ENCODE peak calls at places on chromosomes 12 and 14, in four cellular contexts. F, Y, V and L are unnamed samples. For H3K4me1, the result is how much of the 10 kb centered on the place peaks cover.

GRCh38 chr14:106556665-106557289 is 1030.4 kb downstream of the TMEM121 start:
- DNase-seq in F (peak), Y (no peak), V (peak), L (peak)

GRCh38 chr12:2804390-2805145 is 7.9 kb upstream of the ITFG2 start:
- DNase-seq in F (no peak), Y (peak), V (no peak), L (peak)

GRCh38 chr12:3947781-3948180 is 74.6 kb upstream of the PARP11 start:
- DNase-seq in F (no peak), Y (no peak), V (no peak), L (no peak)

GRCh38 chr12:30797689-30798088 is 42.9 kb upstream of the CAPRIN2 start:
- DNase-seq in F (no peak), Y (no peak), V (no peak), L (no peak)

GRCh38 chr14:90495357-90496276 is 98.8 kb downstream of the CALM1 start:
- DNase-seq in F (peak), Y (peak), V (peak), L (peak)

GRCh38 chr14:65156568-65157366 is 54.5 kb upstream of the MAX start:
- DNase-seq in F (no peak), Y (no peak), V (no peak), L (peak)

GRCh38 chr14:76848879-76849278 is 22.7 kb downstream of the LRRC74A start:
- DNase-seq in F (no peak), Y (no peak), V (no peak), L (no peak)

GRCh38 chr12:78220811-78221210 is 390.1 kb downstream of the NAV3 start:
- DNase-seq in F (no peak), Y (no peak), V (no peak), L (no peak)

GRCh38 chr12:128259556-128260070 is 7.4 kb upstream of the TMEM132C start:
- DNase-seq in F (no peak), Y (peak), V (no peak), L (peak)

GRCh38 chr14:92448786-92449185 is 64.8 kb upstream of the RIN3 start:
- DNase-seq in F (no peak), Y (no peak), V (no peak), L (no peak)

GRCh38 chr12:4441355-4442330 is 4.0 kb downstream of the FGF6 start:
- DNase-seq in F (no peak), Y (no peak), V (no peak), L (no peak)

GRCh38 chr14:102154121-102154520 is 14.4 kb downstream of the WDR20 start:
- DNase-seq in F (no peak), Y (no peak), V (no peak), L (no peak)

GRCh38 chr12:105980533-105980932 is 158.2 kb downstream of the NUAK1 start:
- DNase-seq in F (no peak), Y (no peak), V (no peak), L (no peak)

GRCh38 chr14:49461529-49462401 is 124.4 kb downstream of the RPS29 start:
- DNase-seq in F (peak), Y (peak), V (no peak), L (peak)

GRCh38 chr12:44571031-44571550 is 305.0 kb downstream of the NELL2 start:
- DNase-seq in F (no peak), Y (no peak), V (no peak), L (no peak)

GRCh38 chr14:93220509-93220908 is 13.5 kb downstream of the UBR7 start:
- DNase-seq in F (no peak), Y (no peak), V (no peak), L (no peak)

GRCh38 chr12:121441555-121441954 is 41.6 kb downstream of the RNF34 start:
- DNase-seq in F (no peak), Y (no peak), V (no peak), L (no peak)

GRCh38 chr14:92649934-92650545 is 98.4 kb downstream of the LGMN start:
- DNase-seq in F (peak), Y (no peak), V (no peak), L (peak)

GRCh38 chr14:99077844-99078236 is 194.2 kb downstream of the BCL11B start:
- DNase-seq in F (no peak), Y (no peak), V (no peak), L (no peak)

GRCh38 chr12:52004042-52004648 is 2.6 kb upstream of the TAMALIN start:
- DNase-seq in F (peak), Y (peak), V (no peak), L (peak)

GRCh38 chr14:75050852-75051555 is at the start of gene MLH3:
- DNase-seq in F (peak), Y (peak), V (peak), L (peak)

GRCh38 chr14:53509227-53509822 is 356.2 kb upstream of the DDHD1 start:
- DNase-seq in F (peak), Y (no peak), V (no peak), L (no peak)

GRCh38 chr12:77231548-77231947 is 166.2 kb upstream of the E2F7 start:
- DNase-seq in F (peak), Y (peak), V (no peak), L (no peak)

GRCh38 chr14:44149597-44149996 is 357.5 kb downstream of the FSCB start:
- DNase-seq in F (no peak), Y (no peak), V (no peak), L (no peak)

GRCh38 chr12:42893802-42894201 is 304.3 kb upstream of the PRICKLE1 start:
- DNase-seq in F (no peak), Y (no peak), V (no peak), L (no peak)

GRCh38 chr12:124609041-124609984 is 41.9 kb upstream of the NCOR2 start:
- DNase-seq in F (peak), Y (peak), V (peak), L (peak)

GRCh38 chr12:78343657-78344056 is 513.0 kb downstream of the NAV3 start:
- DNase-seq in F (no peak), Y (no peak), V (no peak), L (no peak)

GRCh38 chr12:3186546-3187237 is 109.5 kb downstream of the TSPAN9 start:
- DNase-seq in F (no peak), Y (no peak), V (no peak), L (no peak)

GRCh38 chr12:26416550-26416949 is 221.2 kb downstream of the SSPN start:
- DNase-seq in F (no peak), Y (no peak), V (no peak), L (no peak)
- H3K27ac ChIP-seq in F (no peak), Y (no peak), V (no peak), L (no peak)

GRCh38 chr12:75257510-75257909 is 47.9 kb upstream of the KCNC2 start:
- DNase-seq in F (no peak), Y (no peak), V (no peak), L (no peak)
- H3K4me3 ChIP-seq in F (no peak), Y (no peak), V (no peak), L (no peak)

GRCh38 chr12:50224026-50224692 is 57.0 kb upstream of the CERS5 start:
- DNase-seq in F (peak), Y (peak), V (no peak), L (peak)

GRCh38 chr12:50219544-50219943 is 52.4 kb upstream of the CERS5 start:
- DNase-seq in F (no peak), Y (no peak), V (no peak), L (peak)

GRCh38 chr12:50221228-50222008 is 54.2 kb upstream of the CERS5 start:
- DNase-seq in F (no peak), Y (peak), V (no peak), L (peak)

GRCh38 chr12:50220357-50221061 is 53.3 kb upstream of the CERS5 start:
- DNase-seq in F (no peak), Y (peak), V (peak), L (peak)

DNA sequence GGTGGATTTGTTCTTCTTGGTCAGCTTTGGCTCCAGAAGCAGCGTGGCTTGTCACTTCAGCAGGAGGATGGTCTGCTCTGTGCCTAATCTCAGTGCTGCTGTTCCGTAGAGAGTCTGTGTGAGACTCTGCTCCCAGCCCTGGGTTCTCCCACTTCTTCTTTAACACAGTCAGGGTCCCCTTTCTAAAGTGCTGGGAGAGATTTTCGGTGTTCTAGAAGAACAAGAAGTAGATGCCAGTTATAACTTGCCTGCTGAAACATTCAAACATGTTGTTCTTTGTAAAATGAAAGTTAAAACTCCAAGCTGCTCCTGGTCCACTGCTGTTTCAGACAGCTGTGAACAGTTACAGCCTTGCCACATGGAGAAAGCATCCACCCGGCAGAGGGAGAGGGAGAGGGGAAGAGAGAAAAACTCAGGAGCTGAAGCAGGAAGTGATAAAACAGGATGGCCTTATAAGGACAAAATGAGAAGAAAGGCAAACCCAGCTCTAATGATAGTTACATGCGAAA is 55.2 kb upstream of the CERS5 start:
- DNase-seq in F (no peak), Y (peak), V (peak), L (peak)
- H3K4me1 ChIP-seq in F (under half), Y (under half), V (under half), L (under half)

GRCh38 chr14:105490572-105491365 is at the start of gene TEDC1:
- DNase-seq in F (peak), Y (peak), V (peak), L (peak)
- H3K27ac ChIP-seq in F (peak), Y (peak), V (peak), L (peak)

DNA sequence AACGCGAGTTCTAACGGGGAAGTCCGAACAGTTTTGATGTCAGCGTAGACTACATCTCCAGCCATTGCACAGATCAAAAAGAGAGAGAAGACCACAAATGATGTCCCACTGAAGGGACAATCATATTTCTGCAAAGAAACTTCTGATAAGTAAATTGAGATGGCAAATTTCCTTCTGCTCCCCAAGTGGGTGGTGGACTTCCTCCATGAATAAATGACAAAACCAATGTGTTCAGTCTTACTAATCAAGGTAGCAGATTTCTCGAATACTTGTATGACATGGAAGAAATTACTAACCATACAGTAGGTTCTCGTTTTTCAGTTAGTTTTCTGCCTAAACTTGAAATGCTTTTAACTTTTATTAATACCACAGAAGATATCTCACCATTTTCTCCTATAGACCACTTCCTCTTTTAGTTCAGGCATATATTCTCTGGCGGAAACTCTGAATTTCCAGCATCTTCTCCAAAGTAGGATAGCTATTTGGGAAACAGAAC is at the start of gene CLECL1:
- DNase-seq in F (no peak), Y (no peak), V (no peak), L (no peak)
- H3K4me3 ChIP-seq in F (no peak), Y (no peak), V (peak), L (no peak)

GRCh38 chr12:50251619-50252300 is 31.6 kb downstream of the LIMA1 start:
- DNase-seq in F (no peak), Y (no peak), V (no peak), L (peak)
- H3K4me1 ChIP-seq in F (under half), Y (under half), V (under half), L (under half)

GRCh38 chr12:95943231-95943842 is at the start of gene AMDHD1:
- DNase-seq in F (no peak), Y (peak), V (peak), L (no peak)
- H3K27ac ChIP-seq in F (peak), Y (no peak), V (peak), L (no peak)